ENCODE peak calls at places on chromosomes 12 and 14, in four cellular contexts. G, O, C and P are unnamed samples.

GRCh38 chr12:22856120-22856699 is 231.2 kb downstream of the ETNK1 start:
- DNase-seq in G (peak), O (peak), C (peak), P (no peak)

GRCh38 chr12:12265571-12266388 is 1.1 kb downstream of the LRP6 start:
- DNase-seq in G (no peak), O (no peak), C (no peak), P (no peak)

GRCh38 chr14:48693793-48694192 is 892.4 kb downstream of the RPS29 start:
- DNase-seq in G (no peak), O (no peak), C (no peak), P (no peak)

GRCh38 chr14:73008501-73008900 is 18.4 kb downstream of the ZFYVE1 start:
- DNase-seq in G (no peak), O (no peak), C (no peak), P (no peak)

GRCh38 chr12:7042847-7043246 is 17.7 kb upstream of the C1S start:
- DNase-seq in G (peak), O (peak), C (peak), P (no peak)

GRCh38 chr12:119624971-119625370 is 31.4 kb downstream of the TMEM233 start:
- DNase-seq in G (no peak), O (no peak), C (no peak), P (no peak)

GRCh38 chr12:130838951-130839769 is at the start of gene STX2:
- DNase-seq in G (peak), O (peak), C (peak), P (peak)

GRCh38 chr12:111056618-111057521 is 136.5 kb upstream of the MYL2 start:
- DNase-seq in G (no peak), O (no peak), C (peak), P (no peak)

GRCh38 chr12:24911284-24911791 is 37.6 kb downstream of the BCAT1 start:
- DNase-seq in G (no peak), O (peak), C (no peak), P (no peak)

GRCh38 chr14:21053184-21054122 is 4.2 kb upstream of the RNASE8 start:
- DNase-seq in G (no peak), O (peak), C (no peak), P (no peak)

GRCh38 chr12:104952816-104953215 is 5.3 kb downstream of the SLC41A2 start:
- DNase-seq in G (no peak), O (no peak), C (no peak), P (no peak)

GRCh38 chr12:85057370-85057963 is 21.3 kb downstream of the LRRIQ1 start:
- DNase-seq in G (peak), O (peak), C (peak), P (peak)

GRCh38 chr14:65438266-65438933 is 25.9 kb downstream of the FUT8 start:
- DNase-seq in G (no peak), O (no peak), C (peak), P (no peak)

GRCh38 chr14:94113490-94113889 is 3.0 kb downstream of the IFI27 start:
- DNase-seq in G (no peak), O (no peak), C (no peak), P (no peak)

GRCh38 chr12:80187660-80188090 is 88.3 kb downstream of the OTOGL start:
- DNase-seq in G (no peak), O (no peak), C (no peak), P (no peak)

GRCh38 chr12:54005853-54006699 is 2.7 kb upstream of the HOXC8 start:
- DNase-seq in G (peak), O (peak), C (peak), P (peak)

GRCh38 chr12:87679262-87679661 is 349.9 kb downstream of the C12orf50 start:
- DNase-seq in G (no peak), O (no peak), C (no peak), P (no peak)

GRCh38 chr12:65631621-65632111 is 192.6 kb upstream of the HMGA2 start:
- DNase-seq in G (peak), O (peak), C (no peak), P (no peak)

GRCh38 chr12:25824729-25825128 is 133.8 kb upstream of the RASSF8 start:
- DNase-seq in G (no peak), O (no peak), C (no peak), P (no peak)

GRCh38 chr14:21498540-21499526 is 12.3 kb downstream of the METTL3 start:
- DNase-seq in G (peak), O (peak), C (peak), P (no peak)

GRCh38 chr12:67667276-67668073 is 18.9 kb downstream of the DYRK2 start:
- DNase-seq in G (no peak), O (no peak), C (no peak), P (no peak)

GRCh38 chr14:87494010-87494409 is 499.0 kb downstream of the GALC start:
- DNase-seq in G (no peak), O (no peak), C (no peak), P (no peak)

GRCh38 chr12:32773686-32774085 is 18.0 kb upstream of the YARS2 start:
- DNase-seq in G (no peak), O (no peak), C (no peak), P (no peak)

GRCh38 chr14:99803803-99804202 is 10.6 kb downstream of the EML1 start:
- DNase-seq in G (no peak), O (no peak), C (no peak), P (no peak)

GRCh38 chr12:10562306-10562933 is 51.0 kb downstream of the MAGOHB start:
- DNase-seq in G (peak), O (peak), C (peak), P (no peak)

GRCh38 chr12:130155416-130156073 is 6.7 kb upstream of the FZD10 start:
- DNase-seq in G (no peak), O (no peak), C (no peak), P (no peak)

GRCh38 chr14:23383041-23383440 is 6.2 kb downstream of the CMTM5 start:
- DNase-seq in G (no peak), O (no peak), C (no peak), P (no peak)

GRCh38 chr12:98485792-98486347 is 29.5 kb upstream of the TMPO start:
- DNase-seq in G (no peak), O (no peak), C (no peak), P (no peak)

DNA sequence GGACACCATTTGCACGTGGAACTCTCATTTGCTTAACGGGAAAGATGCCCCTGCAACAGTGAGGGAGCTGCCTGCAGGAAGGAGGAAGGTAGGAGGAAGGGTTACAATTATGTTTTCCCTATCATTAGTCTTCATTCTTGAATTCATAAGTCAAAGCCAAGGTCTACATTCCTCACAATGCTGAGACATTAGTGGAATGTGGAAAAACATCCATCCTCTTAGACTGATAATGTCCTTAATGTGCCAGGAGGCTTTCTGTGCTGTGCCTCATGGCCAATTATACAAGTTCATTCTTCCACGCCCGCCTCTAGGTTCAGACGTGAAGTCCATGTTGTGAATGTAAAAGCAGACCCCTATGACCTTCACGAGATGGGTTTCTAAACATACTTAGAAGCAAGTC is 1212.4 kb upstream of the TMEM132C start:
- DNase-seq in G (no peak), O (no peak), C (no peak), P (no peak)
- TF ChIP-seq JUN in G (no peak), O (no peak), C (no peak), P (no peak)

DNA sequence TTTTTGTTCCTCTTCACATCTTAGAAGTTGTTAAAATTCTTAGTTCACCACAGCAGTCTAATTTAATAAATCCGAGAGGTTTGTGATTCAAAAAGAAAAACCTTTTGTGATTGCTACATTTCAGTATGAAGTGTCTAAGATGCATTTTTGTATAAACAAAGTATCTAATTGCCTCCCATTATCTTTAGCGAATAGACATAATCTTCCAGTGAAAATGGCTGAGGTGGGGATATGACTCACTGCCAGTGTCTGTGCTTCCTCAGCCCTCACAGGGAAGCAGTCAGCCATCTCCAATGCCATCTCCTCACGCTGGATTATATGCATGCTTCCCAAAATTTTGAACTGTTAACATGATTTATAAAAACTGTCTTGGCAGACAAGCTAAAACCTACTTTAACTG is 7.6 kb downstream of the GCH1 start:
- DNase-seq in G (no peak), O (no peak), C (no peak), P (no peak)
- TF ChIP-seq NR3C1 in G (no peak), O (no peak), C (no peak), P (no peak)

GRCh38 chr14:54687750-54688119 is 120.8 kb downstream of the SAMD4A start:
- DNase-seq in G (no peak), O (no peak), C (no peak), P (no peak)

GRCh38 chr14:54688229-54688628 is 121.3 kb downstream of the SAMD4A start:
- DNase-seq in G (no peak), O (no peak), C (no peak), P (no peak)

GRCh38 chr14:54685286-54685845 is 118.4 kb downstream of the SAMD4A start:
- DNase-seq in G (no peak), O (no peak), C (no peak), P (no peak)

GRCh38 chr14:54686871-54687749 is 120.2 kb downstream of the SAMD4A start:
- DNase-seq in G (no peak), O (no peak), C (no peak), P (no peak)

GRCh38 chr14:54686219-54686870 is 119.4 kb downstream of the SAMD4A start:
- DNase-seq in G (no peak), O (no peak), C (no peak), P (no peak)
- TF ChIP-seq JUN in G (no peak), O (no peak), C (no peak), P (no peak)

DNA sequence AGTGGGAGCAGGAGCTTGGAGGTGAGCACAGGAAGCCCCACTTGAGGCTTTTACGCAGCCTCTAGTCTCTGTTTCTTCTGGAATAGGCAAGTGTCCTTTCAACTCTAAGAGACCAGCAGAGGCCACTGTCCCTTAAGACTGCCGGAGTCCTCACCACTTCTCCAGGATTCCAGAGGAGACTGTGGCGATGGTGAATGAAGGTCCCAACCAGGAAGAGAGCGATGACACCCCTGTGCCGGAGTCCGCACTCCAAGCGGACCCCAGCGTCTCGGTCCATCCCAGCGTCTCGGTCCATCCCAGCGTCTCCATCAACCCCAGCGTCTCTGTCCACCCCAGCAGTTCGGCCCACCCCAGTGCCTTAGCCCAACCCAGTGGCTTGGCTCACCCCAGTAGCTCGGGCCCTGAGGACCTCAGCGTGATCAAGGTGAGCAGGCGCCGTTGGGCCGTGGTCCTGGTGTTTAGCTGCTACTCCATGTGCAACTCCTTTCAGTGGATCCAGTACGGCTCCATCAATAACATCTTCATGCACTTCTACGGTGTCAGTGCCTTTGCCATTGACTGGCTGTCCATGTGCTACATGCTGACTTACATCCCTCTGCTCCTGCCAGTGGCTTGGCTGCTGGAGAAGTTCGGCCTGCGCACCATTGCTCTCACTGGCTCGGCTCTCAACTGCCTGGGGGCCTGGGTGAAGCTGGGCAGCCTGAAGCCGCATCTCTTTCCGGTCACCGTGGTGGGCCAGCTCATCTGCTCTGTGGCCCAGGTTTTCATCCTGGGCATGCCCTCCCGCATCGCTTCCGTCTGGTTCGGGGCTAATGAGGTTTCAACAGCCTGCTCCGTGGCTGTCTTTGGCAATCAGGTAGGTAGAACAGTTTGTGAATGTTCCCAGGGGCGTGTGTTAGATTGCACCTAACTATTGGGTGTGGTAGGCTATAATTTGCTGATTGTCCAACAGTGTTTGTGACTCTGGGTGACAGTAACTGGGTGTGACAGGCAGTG is 664 bp downstream of the FLVCR2 start:
- DNase-seq in G (peak), O (peak), C (no peak), P (peak)
- TF ChIP-seq NR3C1 in G (no peak), O (no peak), C (no peak), P (no peak)